ENCODE peak calls at places on chromosomes 4 and X, in nine cellular contexts. H is uterus; E is stimulated activated CD8-positive, alpha-beta memory T cell treated with anti-CD3 and anti-CD28 coated beads, Interleukin-7, amount 100 ng/mL, for 4 hours; Y is NCI-H1105; B is neural crest cell; O is activated CD8-positive, alpha-beta memory T cell treated with anti-CD3 and anti-CD28 coated beads, Interleukin-2, amount 50 U/mL, for 4 hours; A is AG08396; K is testis; R is T follicular helper cell. I is an unnamed sample.

GRCh38 chrX:113195949-113196348 is 355.3 kb upstream of the AMOT start:
- DNase-seq in H (no peak), E (no peak), Y (no peak), B (no peak), O (no peak), A (no peak), K (no peak), R (no peak), I (no peak)

GRCh38 chrX:79369871-79370270 is 2.7 kb upstream of the ITM2A start:
- DNase-seq in H (no peak), E (no peak), Y (no peak), B (no peak), O (no peak), A (no peak), K (no peak), R (no peak), I (no peak)

GRCh38 chr4:25694466-25694865 is 38.8 kb downstream of the SLC34A2 start:
- DNase-seq in H (no peak), E (no peak), Y (no peak), B (no peak), O (no peak), A (no peak), K (no peak), R (no peak), I (no peak)

GRCh38 chr4:78058591-78059523 is 1.7 kb downstream of the FRAS1 start:
- DNase-seq in H (peak), E (no peak), Y (peak), B (peak), O (no peak), A (peak), K (peak), R (no peak), I (peak)

GRCh38 chr4:14180983-14181601 is 553.6 kb upstream of the BOD1L1 start:
- DNase-seq in H (no peak), E (no peak), Y (peak), B (no peak), O (no peak), A (no peak), K (no peak), R (no peak), I (no peak)

GRCh38 chrX:23228950-23229448 is 105.7 kb upstream of the PTCHD1 start:
- DNase-seq in H (no peak), E (no peak), Y (no peak), B (no peak), O (no peak), A (no peak), K (peak), R (no peak), I (no peak)

GRCh38 chr4:181376058-181376457 is 867.1 kb upstream of the TENM3 start:
- DNase-seq in H (no peak), E (no peak), Y (no peak), B (no peak), O (no peak), A (no peak), K (no peak), R (no peak), I (no peak)

GRCh38 chr4:112978691-112979472 is 70.6 kb upstream of the ANK2 start:
- DNase-seq in H (no peak), E (no peak), Y (no peak), B (no peak), O (no peak), A (peak), K (no peak), R (no peak), I (no peak)

GRCh38 chrX:24619647-24620046 is 27.5 kb downstream of the PCYT1B start:
- DNase-seq in H (no peak), E (no peak), Y (peak), B (no peak), O (no peak), A (peak), K (peak), R (no peak), I (no peak)

GRCh38 chr4:159006202-159006601 is 96.7 kb upstream of the RAPGEF2 start:
- DNase-seq in H (no peak), E (no peak), Y (no peak), B (no peak), O (no peak), A (no peak), K (no peak), R (no peak), I (no peak)

GRCh38 chrX:134932528-134933217 is 58.1 kb upstream of the SMIM10 start:
- DNase-seq in H (no peak), E (no peak), Y (no peak), B (no peak), O (no peak), A (peak), K (no peak), R (no peak), I (no peak)

GRCh38 chr4:88216395-88216794 is 58.0 kb upstream of the ABCG2 start:
- DNase-seq in H (no peak), E (no peak), Y (no peak), B (no peak), O (no peak), A (no peak), K (no peak), R (no peak), I (no peak)

GRCh38 chrX:71652405-71652804 is 14.9 kb upstream of the LOC101059915 start:
- DNase-seq in H (peak), E (peak), Y (peak), B (peak), O (peak), A (peak), K (peak), R (peak), I (no peak)

GRCh38 chrX:104284407-104285000 is 29.8 kb upstream of the ESX1 start:
- DNase-seq in H (peak), E (no peak), Y (no peak), B (no peak), O (no peak), A (no peak), K (no peak), R (no peak), I (no peak)

GRCh38 chrX:136879001-136879667 is 1.4 kb downstream of the RBMX start:
- DNase-seq in H (no peak), E (no peak), Y (no peak), B (no peak), O (no peak), A (no peak), K (no peak), R (no peak), I (no peak)

GRCh38 chr4:165740911-165741310 is 132.1 kb upstream of the TLL1 start:
- DNase-seq in H (no peak), E (no peak), Y (no peak), B (no peak), O (no peak), A (no peak), K (no peak), R (no peak), I (no peak)

GRCh38 chrX:65985922-65986588 is 53.8 kb downstream of the VSIG4 start:
- DNase-seq in H (peak), E (peak), Y (peak), B (no peak), O (peak), A (peak), K (peak), R (peak), I (no peak)

GRCh38 chr4:78310056-78310731 is 241.4 kb upstream of the ANXA3 start:
- DNase-seq in H (no peak), E (no peak), Y (no peak), B (no peak), O (no peak), A (no peak), K (no peak), R (no peak), I (no peak)

GRCh38 chr4:72679666-72680065 is 110.6 kb upstream of the ADAMTS3 start:
- DNase-seq in H (no peak), E (no peak), Y (no peak), B (no peak), O (no peak), A (no peak), K (no peak), R (no peak), I (no peak)

GRCh38 chr4:1406946-1407656 is 859 bp upstream of the NKX1-1 start:
- DNase-seq in H (no peak), E (no peak), Y (no peak), B (no peak), O (no peak), A (peak), K (no peak), R (no peak), I (no peak)

GRCh38 chr4:142402925-142403324 is 443.2 kb downstream of the INPP4B start:
- DNase-seq in H (no peak), E (no peak), Y (no peak), B (no peak), O (no peak), A (no peak), K (no peak), R (no peak), I (no peak)

GRCh38 chr4:175054980-175055379 is 136.8 kb downstream of the ADAM29 start:
- DNase-seq in H (no peak), E (no peak), Y (no peak), B (no peak), O (no peak), A (no peak), K (no peak), R (no peak), I (no peak)

GRCh38 chrX:108157628-108158027 is 66.0 kb downstream of the ATG4A start:
- DNase-seq in H (no peak), E (no peak), Y (no peak), B (no peak), O (no peak), A (no peak), K (no peak), R (no peak), I (no peak)

GRCh38 chr4:2570551-2571222 is 34.2 kb downstream of the FAM193A start:
- DNase-seq in H (peak), E (peak), Y (no peak), B (no peak), O (peak), A (no peak), K (no peak), R (peak), I (no peak)

GRCh38 chr4:78661923-78662521 is 110.5 kb downstream of the ANXA3 start:
- DNase-seq in H (no peak), E (no peak), Y (no peak), B (no peak), O (no peak), A (peak), K (no peak), R (no peak), I (no peak)

GRCh38 chrX:11953615-11954014 is 184.7 kb upstream of the FRMPD4 start:
- DNase-seq in H (no peak), E (no peak), Y (no peak), B (no peak), O (no peak), A (peak), K (no peak), R (no peak), I (no peak)

GRCh38 chrX:143429021-143429570 is 88.2 kb downstream of the SPANXN3 start:
- DNase-seq in H (no peak), E (no peak), Y (no peak), B (no peak), O (no peak), A (no peak), K (no peak), R (no peak), I (no peak)

GRCh38 chr4:39464886-39465501 is 6.1 kb downstream of the LIAS start:
- DNase-seq in H (no peak), E (no peak), Y (no peak), B (no peak), O (no peak), A (peak), K (no peak), R (no peak), I (no peak)

GRCh38 chr4:88672987-88673386 is 24.6 kb downstream of the NAP1L5 start:
- DNase-seq in H (no peak), E (no peak), Y (no peak), B (peak), O (no peak), A (peak), K (peak), R (no peak), I (no peak)

GRCh38 chrX:154506483-154507332 is 9.3 kb downstream of the FAM3A start:
- DNase-seq in H (no peak), E (no peak), Y (no peak), B (no peak), O (no peak), A (no peak), K (no peak), R (no peak), I (no peak)

GRCh38 chrX:41889317-41890025 is 33.9 kb downstream of the CASK start:
- DNase-seq in H (no peak), E (no peak), Y (no peak), B (no peak), O (no peak), A (no peak), K (no peak), R (no peak), I (no peak)

GRCh38 chr4:85595098-85595775 is 120.3 kb downstream of the ARHGAP24 start:
- DNase-seq in H (no peak), E (no peak), Y (no peak), B (no peak), O (no peak), A (no peak), K (no peak), R (no peak), I (no peak)

GRCh38 chr4:67746797-67747495 is 7.2 kb downstream of the GNRHR start:
- DNase-seq in H (no peak), E (no peak), Y (no peak), B (no peak), O (no peak), A (no peak), K (no peak), R (no peak), I (peak)

GRCh38 chr4:8439168-8439567 is 1.4 kb downstream of the ACOX3 start:
- DNase-seq in H (no peak), E (no peak), Y (no peak), B (no peak), O (no peak), A (no peak), K (peak), R (no peak), I (no peak)

GRCh38 chr4:108492816-108493595 is 127.4 kb upstream of the RPL34 start:
- DNase-seq in H (no peak), E (peak), Y (no peak), B (peak), O (peak), A (peak), K (no peak), R (peak), I (no peak)